ENCODE peak calls at places on chromosome 15, in five cellular contexts. T is mammary epithelial cell, L is coronary artery, W is ovary, M is foreskin fibroblast. U is an unnamed sample.

GRCh38 chr15:31974855-31975421 is 55.4 kb upstream of the CHRNA7 start:
- DNase-seq in W (no peak), L (no peak), M (no peak), T (no peak), U (peak; percentile 26)

GRCh38 chr15:44718927-44719292 is 7.6 kb downstream of the B2M start:
- DNase-seq in M (no peak), L (no peak), T (no peak), W (no peak), U (no peak)

GRCh38 chr15:99446565-99447496 is 119.0 kb upstream of the MEF2A start:
- DNase-seq in T (no peak), L (peak; percentile 62), W (peak; percentile 19), M (no peak), U (no peak)

GRCh38 chr15:39248204-39248603 is 332.7 kb upstream of the THBS1 start:
- DNase-seq in T (peak; percentile 84), W (peak; percentile 24), L (no peak), M (peak; percentile 74), U (peak; percentile 49)

GRCh38 chr15:28111552-28111951 is 12.4 kb upstream of the OCA2 start:
- DNase-seq in M (no peak), W (peak; percentile 10), L (no peak), T (no peak), U (no peak)

GRCh38 chr15:58015565-58015964 is 49.9 kb downstream of the ALDH1A2 start:
- DNase-seq in T (peak; percentile 59), W (no peak), L (no peak), M (peak; percentile 33), U (no peak)

GRCh38 chr15:44034933-44035624 is 160.0 kb downstream of the FRMD5 start:
- DNase-seq in W (no peak), T (peak; percentile 62), M (peak; percentile 60), L (no peak), U (peak; percentile 88)

GRCh38 chr15:68431792-68432401 is at the start of gene ITGA11:
- DNase-seq in M (no peak), W (peak; percentile 76), T (peak; percentile 54), L (peak; percentile 78), U (no peak)

GRCh38 chr15:86863226-86863915 is 783.7 kb downstream of the AGBL1 start:
- DNase-seq in W (no peak), L (no peak), M (no peak), T (peak; percentile 98), U (peak; percentile 74)

GRCh38 chr15:34223904-34224596 is 766 bp upstream of the EMC4 start:
- DNase-seq in M (no peak), L (no peak), W (no peak), T (no peak), U (no peak)

GRCh38 chr15:43516801-43517353 is 531 bp upstream of the MAP1A start:
- DNase-seq in T (no peak), W (no peak), M (no peak), L (peak; percentile 53), U (no peak)

GRCh38 chr15:42014406-42014805 is 6.4 kb downstream of the PLA2G4E start:
- DNase-seq in L (no peak), M (no peak), W (no peak), T (no peak), U (no peak)

GRCh38 chr15:23422099-23422945 is 24.7 kb downstream of the GOLGA6L2 start:
- DNase-seq in M (no peak), T (no peak), W (no peak), L (no peak), U (peak; percentile 0)

GRCh38 chr15:94174399-94174802 is 57.0 kb upstream of the MCTP2 start:
- DNase-seq in W (no peak), L (no peak), T (peak; percentile 93), M (peak; percentile 10), U (peak; percentile 24)

GRCh38 chr15:67897646-67898045 is 57.8 kb upstream of the RNU6-1 start:
- DNase-seq in T (no peak), L (no peak), W (no peak), M (no peak), U (no peak)

GRCh38 chr15:69697913-69698312 is 245.3 kb downstream of the RPLP1 start:
- DNase-seq in L (no peak), W (no peak), M (no peak), T (no peak), U (no peak)

GRCh38 chr15:52737720-52738119 is 52.4 kb downstream of the ONECUT1 start:
- DNase-seq in L (no peak), W (no peak), T (peak; percentile 46), M (peak; percentile 62), U (no peak)

GRCh38 chr15:34584996-34585395 is 1.5 kb upstream of the GOLGA8B start:
- DNase-seq in M (no peak), W (no peak), T (no peak), L (no peak), U (no peak)

GRCh38 chr15:78272326-78272725 is 8.0 kb downstream of the DNAJA4 start:
- DNase-seq in M (no peak), L (no peak), T (no peak), W (no peak), U (no peak)

GRCh38 chr15:74461847-74462511 is 1.0 kb upstream of the UBL7 start:
- DNase-seq in M (no peak), L (no peak), T (no peak), W (no peak), U (no peak)

GRCh38 chr15:87207945-87208580 is 1048.5 kb downstream of the NTRK3 start:
- DNase-seq in T (peak; percentile 88), L (no peak), W (no peak), M (no peak), U (peak; percentile 18)

GRCh38 chr15:49769225-49769624 is 148.4 kb downstream of the DTWD1 start:
- DNase-seq in T (no peak), L (no peak), M (no peak), W (no peak), U (no peak)

GRCh38 chr15:58247803-58248503 is 109.8 kb downstream of the AQP9 start:
- DNase-seq in L (no peak), W (no peak), M (no peak), T (no peak), U (no peak)

GRCh38 chr15:51132384-51133139 is 37.9 kb upstream of the TNFAIP8L3 start:
- DNase-seq in T (peak; percentile 72), L (no peak), M (peak; percentile 98), W (peak; percentile 73), U (peak; percentile 85)

GRCh38 chr15:22951031-22951380 is 29.2 kb downstream of the CYFIP1 start:
- DNase-seq in L (no peak), M (no peak), W (peak; percentile 43), T (no peak), U (no peak)

GRCh38 chr15:80264031-80264430 is 12.0 kb upstream of the CTXND1 start:
- DNase-seq in L (no peak), W (no peak), T (no peak), M (no peak), U (peak; percentile 11)

GRCh38 chr15:60972301-60972700 is 256.8 kb downstream of the RORA start:
- DNase-seq in L (no peak), T (peak; percentile 46), M (peak; percentile 91), W (no peak), U (peak; percentile 27)

GRCh38 chr15:93178371-93178770 is 89.4 kb upstream of the RGMA start:
- DNase-seq in W (no peak), M (no peak), T (no peak), L (no peak), U (no peak)

GRCh38 chr15:57690341-57690966 is 16.1 kb upstream of the POLR2M start:
- DNase-seq in L (no peak), W (no peak), T (no peak), M (no peak), U (no peak)

DNA sequence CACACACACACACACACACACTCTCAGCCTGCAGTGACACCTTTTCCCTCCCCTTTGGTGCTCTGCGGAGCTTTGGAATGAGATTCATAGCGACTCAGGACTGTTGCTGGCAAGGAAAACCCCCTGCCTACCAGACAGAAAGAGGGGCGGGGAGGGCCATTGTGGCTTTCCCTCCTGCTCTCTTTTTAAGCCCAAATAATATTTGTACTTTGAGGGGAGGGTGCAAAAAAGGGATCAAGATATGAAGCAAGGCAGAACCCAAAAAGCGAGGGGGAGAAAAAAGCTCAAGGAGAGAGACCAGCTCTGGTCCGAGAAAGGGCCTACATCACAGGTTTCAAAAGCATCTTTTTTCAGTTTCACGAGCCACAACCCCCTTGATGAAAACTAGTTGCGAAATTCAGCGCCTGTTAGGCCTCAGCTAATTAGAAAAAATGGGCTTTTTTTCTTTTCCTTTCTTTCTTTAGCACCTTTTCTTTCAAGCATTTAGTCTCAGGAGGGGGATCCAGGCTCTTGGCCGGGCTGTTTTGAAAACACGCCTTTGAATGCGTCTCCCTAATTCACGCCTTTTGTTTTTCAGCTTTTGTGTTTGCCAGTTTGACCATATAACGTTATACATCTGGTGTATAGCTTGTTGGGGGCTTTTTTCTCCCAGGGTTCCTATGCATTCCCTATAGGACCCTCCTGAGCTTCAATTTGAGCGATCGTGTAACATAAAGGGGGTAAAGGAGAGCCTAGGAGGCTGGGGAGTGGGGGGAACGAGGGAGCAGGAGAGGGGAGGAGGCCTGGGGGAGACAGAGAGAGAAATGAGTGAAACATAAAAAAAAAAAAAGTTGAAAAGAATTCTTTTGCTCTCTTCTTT is 1043.4 kb upstream of the NR2F2 start:
- DNase-seq in W (no peak), M (no peak), L (no peak), T (no peak), U (no peak)
- H3K4me3 ChIP-seq in W (no peak overlapping the region), M (no peak overlapping the region), L (no peak overlapping the region), T (no peak overlapping the region), U (no peak overlapping the region)

GRCh38 chr15:66078196-66078928 is 175.2 kb downstream of the MEGF11 start:
- DNase-seq in L (no peak), T (no peak), M (no peak), W (no peak), U (no peak)

GRCh38 chr15:66084704-66085103 is 168.8 kb downstream of the MEGF11 start:
- DNase-seq in M (no peak), W (no peak), L (no peak), T (no peak), U (no peak)

GRCh38 chr15:66078929-66079275 is 174.6 kb downstream of the MEGF11 start:
- DNase-seq in W (no peak), T (no peak), L (no peak), M (no peak), U (no peak)

GRCh38 chr15:66077320-66077663 is 176.3 kb downstream of the MEGF11 start:
- DNase-seq in M (no peak), T (no peak), W (no peak), L (no peak), U (no peak)

GRCh38 chr15:66080791-66081475 is 172.6 kb downstream of the MEGF11 start:
- DNase-seq in W (peak; percentile 78), L (no peak), M (peak; percentile 51), T (no peak), U (peak; percentile 32)
- TF ChIP-seq CTCF in W (no peak), L (no peak), M (no peak), T (no peak), U (no peak)

GRCh38 chr15:25327671-25328070 is 111.2 kb downstream of the UBE3A start:
- DNase-seq in W (no peak), T (no peak), L (no peak), M (no peak), U (no peak)
- H3K4me3 ChIP-seq in W (no peak overlapping the region), T (no peak overlapping the region), L (no peak overlapping the region), M (no peak overlapping the region), U (no peak overlapping the region)

DNA sequence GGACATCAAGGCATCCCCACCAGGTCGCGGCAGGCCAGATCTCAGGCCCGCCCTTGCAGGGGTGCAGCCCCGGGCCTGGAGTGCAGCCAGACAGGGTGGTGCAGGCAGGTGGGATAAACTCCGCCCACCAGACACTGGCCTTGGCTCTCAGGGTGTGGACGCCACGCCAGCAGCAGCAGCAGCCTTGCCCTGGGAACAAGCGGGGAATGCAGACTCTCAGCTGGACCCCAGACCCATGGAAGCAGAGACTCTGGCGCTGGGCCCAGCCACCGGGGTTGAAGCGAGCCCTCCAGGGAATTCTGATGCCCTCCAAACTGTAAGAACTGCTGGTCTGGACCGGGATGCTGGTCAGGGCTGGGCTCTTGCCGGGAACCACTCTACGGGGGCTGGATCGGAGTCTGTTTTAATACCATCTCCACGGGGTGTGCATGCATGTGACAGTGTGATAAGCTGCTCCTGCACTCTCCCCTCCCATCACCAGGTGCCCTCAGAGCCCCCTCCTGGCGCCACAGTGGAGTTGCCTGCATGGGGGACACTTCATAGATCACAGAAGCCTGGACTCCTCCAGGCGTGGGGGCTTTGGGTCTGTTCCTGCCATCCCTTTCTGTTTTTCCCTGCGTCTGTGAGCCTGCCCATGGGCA is 142.7 kb downstream of the NSMCE3 start:
- DNase-seq in L (no peak), T (no peak), M (no peak), W (no peak), U (no peak)
- TF ChIP-seq CTCF in L (no peak), T (no peak), M (no peak), W (no peak), U (peak; percentile 21)